ENCODE peak calls at places on chromosomes 6 and 20, in ten cellular contexts. P is AG10803, Y is ACHN, O is hippocampal formation, I is osteocyte, F is GM19239, Q is cardiac fibroblast, B is tibial artery, M is glutamatergic neuron, X is A172. S is an unnamed sample.

GRCh38 chr20:24986436-24987015 is 6.0 kb downstream of the APMAP start:
- DNase-seq in P (no peak), M (no peak), Q (no peak), Y (no peak), X (no peak), O (no peak), F (no peak), I (peak; percentile 49), B (peak; percentile 43), S (no peak)

GRCh38 chr20:15005300-15005986 is 668.0 kb upstream of the FLRT3 start:
- DNase-seq in Q (no peak), X (no peak), P (no peak), M (no peak), Y (no peak), B (no peak), F (no peak), I (no peak), O (no peak), S (peak; percentile 31)

GRCh38 chr6:89562114-89562815 is 76.3 kb downstream of the LYRM2 start:
- DNase-seq in O (peak; percentile 45), F (no peak), Q (peak; percentile 2), P (peak; percentile 1), Y (no peak), B (no peak), X (no peak), I (no peak), M (peak; percentile 43), S (no peak)

GRCh38 chr6:36986704-36987047 is 680 bp upstream of the MTCH1 start:
- DNase-seq in F (no peak), Y (no peak), B (no peak), X (no peak), M (no peak), Q (no peak), P (no peak), I (no peak), O (no peak), S (no peak)

GRCh38 chr20:6075428-6076219 is 21.8 kb upstream of the LRRN4 start:
- DNase-seq in Y (no peak), O (peak; percentile 25), I (no peak), B (no peak), X (no peak), M (no peak), P (peak; percentile 62), Q (no peak), F (no peak), S (peak; percentile 40)

GRCh38 chr6:33851959-33852358 is 48.2 kb upstream of the MLN start:
- DNase-seq in M (peak; percentile 52), F (no peak), B (no peak), O (no peak), P (peak; percentile 18), I (no peak), Y (peak; percentile 43), Q (peak; percentile 21), X (peak; percentile 21), S (no peak)

GRCh38 chr6:11212625-11213024 is 19.8 kb downstream of the NEDD9 start:
- DNase-seq in X (peak; percentile 68), M (no peak), P (peak; percentile 74), I (no peak), Q (peak; percentile 94), B (peak; percentile 82), F (no peak), O (no peak), Y (no peak), S (peak; percentile 81)

GRCh38 chr6:41059569-41059968 is 6.6 kb downstream of the APOBEC2 start:
- DNase-seq in P (peak; percentile 61), X (peak; percentile 47), I (no peak), M (no peak), Q (peak; percentile 46), F (no peak), Y (peak; percentile 51), O (no peak), B (no peak), S (peak; percentile 27)

GRCh38 chr20:45469336-45470261 is at the start of gene WFDC2:
- DNase-seq in O (no peak), Q (no peak), B (no peak), X (no peak), M (peak; percentile 33), F (no peak), Y (peak; percentile 36), P (no peak), I (no peak), S (no peak)